ENCODE peak calls at places on chromosomes 1 and 21, in seven cellular contexts. Y is suprapubic skin, Q is cardiac muscle cell, R is iPS DF 6.9, K is tibial nerve, X is esophagus squamous epithelium, A is MM.1S. Z is an unnamed sample.

GRCh38 chr21:36964832-36965719 is 1.4 kb downstream of the HLCS start:
- DNase-seq in Y (no peak), Q (no peak), R (no peak), K (no peak), X (no peak), A (peak; percentile 5), Z (peak; percentile 15)

GRCh38 chr1:205843031-205843859 is 6.7 kb downstream of the PM20D1 start:
- DNase-seq in Y (no peak), Q (no peak), R (no peak), K (no peak), X (no peak), A (no peak), Z (no peak)

GRCh38 chr1:59442492-59442891 is 145.6 kb downstream of the FGGY start:
- DNase-seq in Y (no peak), Q (no peak), R (no peak), K (no peak), X (no peak), A (no peak), Z (no peak)

GRCh38 chr1:24201941-24202440 is 14.9 kb upstream of the IFNLR1 start:
- DNase-seq in Y (peak; percentile 95), Q (peak; percentile 81), R (peak; percentile 78), K (peak; percentile 97), X (no peak), A (peak; percentile 57), Z (peak; percentile 61)

GRCh38 chr1:248821101-248821500 is 4.6 kb downstream of the SH3BP5L start:
- DNase-seq in Y (peak; percentile 48), Q (no peak), R (no peak), K (no peak), X (no peak), A (no peak), Z (no peak)

GRCh38 chr1:40476924-40477679 is at the start of gene ZFP69:
- DNase-seq in Y (peak; percentile 83), Q (peak; percentile 81), R (no peak), K (peak; percentile 5), X (peak; percentile 8), A (peak; percentile 73), Z (peak; percentile 89)

GRCh38 chr1:234638832-234639799 is 29.1 kb upstream of the IRF2BP2 start:
- DNase-seq in Y (no peak), Q (no peak), R (no peak), K (no peak), X (no peak), A (no peak), Z (peak; percentile 92)

GRCh38 chr1:12414444-12415238 is 184.8 kb downstream of the VPS13D start:
- DNase-seq in Y (no peak), Q (no peak), R (no peak), K (no peak), X (no peak), A (no peak), Z (no peak)

GRCh38 chr21:45576838-45577737 is 34.8 kb upstream of the SLC19A1 start:
- DNase-seq in Y (peak; percentile 48), Q (no peak), R (no peak), K (no peak), X (no peak), A (no peak), Z (no peak)

GRCh38 chr1:187921426-187921825 is 1092.7 kb downstream of the PLA2G4A start:
- DNase-seq in Y (no peak), Q (no peak), R (no peak), K (no peak), X (no peak), A (no peak), Z (no peak)

GRCh38 chr21:28537371-28538079 is 455.2 kb downstream of the LTN1 start:
- DNase-seq in Y (no peak), Q (no peak), R (no peak), K (no peak), X (no peak), A (no peak), Z (no peak)

GRCh38 chr1:62263813-62264353 is 55.4 kb downstream of the KANK4 start:
- DNase-seq in Y (no peak), Q (no peak), R (no peak), K (no peak), X (no peak), A (no peak), Z (no peak)

GRCh38 chr1:41493117-41493536 is 8.6 kb upstream of the EDN2 start:
- DNase-seq in Y (no peak), Q (no peak), R (no peak), K (no peak), X (no peak), A (no peak), Z (no peak)

GRCh38 chr1:170296211-170296610 is 150.5 kb downstream of the NTMT2 start:
- DNase-seq in Y (no peak), Q (no peak), R (no peak), K (no peak), X (no peak), A (no peak), Z (no peak)

GRCh38 chr21:27582246-27582945 is 615.5 kb upstream of the ADAMTS5 start:
- DNase-seq in Y (no peak), Q (no peak), R (no peak), K (no peak), X (no peak), A (no peak), Z (no peak)

GRCh38 chr1:15152318-15153183 is 996 bp upstream of the TMEM51 start:
- DNase-seq in Y (peak; percentile 86), Q (peak; percentile 93), R (peak; percentile 55), K (peak; percentile 70), X (no peak), A (peak; percentile 54), Z (peak; percentile 91)

GRCh38 chr1:171785766-171786165 is 4.3 kb downstream of the METTL13 start:
- DNase-seq in Y (no peak), Q (no peak), R (no peak), K (no peak), X (no peak), A (no peak), Z (no peak)

GRCh38 chr1:228958121-228958520 is 222.8 kb downstream of the RHOU start:
- DNase-seq in Y (peak; percentile 8), Q (no peak), R (no peak), K (no peak), X (no peak), A (no peak), Z (no peak)

GRCh38 chr1:151984313-151984956 is 9.2 kb downstream of the S100A10 start:
- DNase-seq in Y (no peak), Q (no peak), R (no peak), K (no peak), X (no peak), A (peak; percentile 74), Z (no peak)

DNA sequence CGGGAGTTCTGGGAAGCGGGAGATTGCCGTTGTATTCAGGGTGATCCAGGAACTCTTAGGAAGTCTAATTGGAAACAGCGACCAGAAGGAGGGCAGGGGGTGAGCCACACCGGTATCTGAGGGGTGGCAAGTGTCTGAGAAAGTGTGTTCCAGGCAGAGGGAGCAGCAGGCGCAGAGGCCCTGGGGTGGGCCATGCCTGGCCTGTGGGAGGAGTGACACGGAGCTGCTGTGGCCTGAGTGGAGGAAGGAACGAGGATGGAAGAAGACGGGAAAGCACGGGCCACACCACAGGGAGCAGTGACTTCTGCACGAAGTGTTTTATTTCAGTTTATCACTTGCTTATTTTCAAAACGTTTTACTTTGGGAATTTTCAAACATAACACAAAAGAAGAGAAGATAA is 11.3 kb downstream of the PER3 start:
- DNase-seq in Y (no peak), Q (no peak), R (no peak), K (no peak), X (no peak), A (no peak), Z (no peak)
- H3K4me3 ChIP-seq in Y (no peak overlapping the region), Q (no peak overlapping the region), R (no peak overlapping the region), K (no peak overlapping the region), X (no peak overlapping the region), A (no peak overlapping the region), Z (no peak overlapping the region)

GRCh38 chr1:936348-936747 is 12.6 kb downstream of the SAMD11 start:
- DNase-seq in Y (no peak), Q (no peak), R (no peak), K (no peak), X (no peak), A (no peak), Z (no peak)
- H3K27me3 ChIP-seq in Y (peaks cover 89% of the 10 kb centered on the region), Q (peaks cover 22% of the 10 kb centered on the region), R (peaks cover 58% of the 10 kb centered on the region), K (no peaks in the 10 kb centered on the region), X (peaks cover 92% of the 10 kb centered on the region), A (peaks cover 85% of the 10 kb centered on the region), Z (no peaks in the 10 kb centered on the region)

DNA sequence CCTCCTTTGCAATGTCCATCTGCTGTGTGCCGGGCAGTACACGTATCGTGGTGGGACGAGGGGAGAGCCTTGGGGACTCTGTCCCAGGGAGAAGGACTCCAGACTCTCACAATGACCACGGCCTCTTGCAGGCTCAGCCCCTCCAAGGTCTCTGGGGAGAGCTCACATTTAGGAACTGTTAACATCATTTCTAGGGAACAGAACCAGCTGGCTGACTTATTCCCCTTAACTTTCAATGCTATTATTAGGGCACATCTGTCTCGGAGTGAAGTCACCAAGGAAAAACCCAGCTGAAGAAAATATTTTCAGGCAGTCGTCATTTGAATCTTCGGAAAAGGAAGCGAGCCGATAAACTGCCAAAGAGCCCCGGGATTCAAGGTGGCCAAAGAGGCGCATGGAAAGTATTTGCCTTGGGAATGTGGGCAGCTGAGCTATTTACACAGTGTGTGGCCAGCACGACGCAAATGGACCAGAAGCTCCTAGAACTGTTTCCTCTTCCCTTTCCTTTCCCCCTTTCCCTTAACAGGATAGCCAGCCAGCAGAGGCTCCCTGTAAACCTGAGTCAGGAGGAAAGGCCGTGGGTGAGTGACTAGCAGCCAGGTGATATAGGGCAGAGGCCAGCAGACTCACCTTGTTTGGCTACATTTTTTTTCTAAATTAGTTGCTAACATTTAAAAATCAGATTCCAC is 74.5 kb downstream of the ITPKB start:
- DNase-seq in Y (no peak), Q (no peak), R (no peak), K (peak; percentile 71), X (no peak), A (no peak), Z (peak; percentile 86)
- H3K4me3 ChIP-seq in Y (no peak overlapping the region), Q (no peak overlapping the region), R (no peak overlapping the region), K (no peak overlapping the region), X (no peak overlapping the region), A (no peak overlapping the region), Z (no peak overlapping the region)

GRCh38 chr1:245363821-245364220 is 209.0 kb downstream of the KIF26B start:
- DNase-seq in Y (no peak), Q (peak; percentile 35), R (no peak), K (no peak), X (no peak), A (no peak), Z (peak; percentile 97)

GRCh38 chr1:245361951-245362350 is 207.2 kb downstream of the KIF26B start:
- DNase-seq in Y (no peak), Q (no peak), R (no peak), K (no peak), X (no peak), A (no peak), Z (no peak)

GRCh38 chr1:245365071-245365470 is 210.3 kb downstream of the KIF26B start:
- DNase-seq in Y (no peak), Q (no peak), R (no peak), K (no peak), X (no peak), A (no peak), Z (no peak)

GRCh38 chr1:245366886-245367285 is 212.1 kb downstream of the KIF26B start:
- DNase-seq in Y (no peak), Q (no peak), R (no peak), K (no peak), X (no peak), A (no peak), Z (no peak)

DNA sequence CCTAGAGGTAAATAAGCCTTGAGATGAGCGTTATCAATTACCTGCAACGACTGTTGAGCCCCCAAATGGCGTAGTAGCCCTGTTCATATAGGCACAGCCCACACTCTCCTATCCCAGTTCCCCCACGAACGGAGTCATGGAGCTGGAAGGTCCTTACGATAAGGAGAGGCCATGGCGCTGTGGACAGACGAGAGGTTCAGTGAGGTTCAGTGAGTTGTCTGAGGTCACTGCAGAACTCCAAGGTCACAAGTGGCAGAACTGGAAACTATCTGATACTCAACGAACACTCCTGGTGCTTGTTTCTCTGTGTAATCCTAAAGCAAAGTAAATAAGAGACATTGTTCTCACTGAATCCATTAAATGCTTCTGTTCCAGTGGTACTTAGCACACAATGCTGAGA is 210.8 kb downstream of the KIF26B start:
- DNase-seq in Y (no peak), Q (peak; percentile 51), R (no peak), K (no peak), X (no peak), A (no peak), Z (no peak)
- H3K27me3 ChIP-seq in Y (no peaks in the 10 kb centered on the region), Q (no peaks in the 10 kb centered on the region), R (no peaks in the 10 kb centered on the region), K (no peaks in the 10 kb centered on the region), X (no peaks in the 10 kb centered on the region), A (no peaks in the 10 kb centered on the region), Z (no peaks in the 10 kb centered on the region)

Z was measured in SJCRH30.